ENCODE peak calls at places on chromosomes 16 and 17, in four cellular contexts. T is SK-N-SH, S is K562, K is HepG2. J is an unnamed sample.

GRCh38 chr17:78868391-78868790 is 27.8 kb upstream of the USP36 start:
- DNase-seq in T (no peak), S (no peak), K (no peak), J (no peak)

GRCh38 chr17:40515011-40515410 is 13.6 kb upstream of the TNS4 start:
- DNase-seq in T (no peak), S (no peak), K (no peak), J (no peak)

GRCh38 chr17:36858119-36859002 is 78.9 kb upstream of the LHX1 start:
- DNase-seq in T (no peak), S (no peak), K (peak; percentile 41), J (no peak)

GRCh38 chr17:19270347-19270950 is 33.3 kb downstream of the EPN2 start:
- DNase-seq in T (no peak), S (no peak), K (no peak), J (peak; percentile 30)

GRCh38 chr16:83356266-83356665 is 451.5 kb upstream of the HSBP1 start:
- DNase-seq in T (peak; percentile 43), S (peak; percentile 56), K (peak; percentile 56), J (peak; percentile 15)

GRCh38 chr17:61399131-61400057 is at the start of gene TBX2:
- DNase-seq in T (peak; percentile 98), S (no peak), K (peak; percentile 80), J (peak; percentile 64)

GRCh38 chr17:57672205-57672632 is 72.9 kb downstream of the CCDC182 start:
- DNase-seq in T (peak; percentile 58), S (no peak), K (no peak), J (no peak)

GRCh38 chr16:56258508-56259424 is 67.5 kb downstream of the GNAO1 start:
- DNase-seq in T (no peak), S (no peak), K (peak; percentile 82), J (no peak)

GRCh38 chr17:43011728-43012472 is 5.3 kb downstream of the IFI35 start:
- DNase-seq in T (no peak), S (no peak), K (peak; percentile 35), J (no peak)

GRCh38 chr16:83842755-83843507 is 35.2 kb downstream of the HSBP1 start:
- DNase-seq in T (no peak), S (no peak), K (no peak), J (no peak)

GRCh38 chr16:69397821-69398521 is 12.2 kb upstream of the TERF2 start:
- DNase-seq in T (peak; percentile 61), S (no peak), K (peak; percentile 87), J (peak; percentile 53)
- TF ChIP-seq FOXJ3 in T (no peak), S (no peak), K (no peak), J (no peak)

GRCh38 chr17:704111-704864 is 10.4 kb downstream of the VPS53 start:
- DNase-seq in T (no peak), S (no peak), K (no peak), J (no peak)

GRCh38 chr17:697682-698081 is 17.0 kb downstream of the VPS53 start:
- DNase-seq in T (peak; percentile 68), S (no peak), K (no peak), J (no peak)

GRCh38 chr17:699350-699749 is 15.3 kb downstream of the VPS53 start:
- DNase-seq in T (no peak), S (no peak), K (no peak), J (no peak)

GRCh38 chr17:703081-703875 is 11.4 kb downstream of the VPS53 start:
- DNase-seq in T (no peak), S (no peak), K (no peak), J (no peak)

DNA sequence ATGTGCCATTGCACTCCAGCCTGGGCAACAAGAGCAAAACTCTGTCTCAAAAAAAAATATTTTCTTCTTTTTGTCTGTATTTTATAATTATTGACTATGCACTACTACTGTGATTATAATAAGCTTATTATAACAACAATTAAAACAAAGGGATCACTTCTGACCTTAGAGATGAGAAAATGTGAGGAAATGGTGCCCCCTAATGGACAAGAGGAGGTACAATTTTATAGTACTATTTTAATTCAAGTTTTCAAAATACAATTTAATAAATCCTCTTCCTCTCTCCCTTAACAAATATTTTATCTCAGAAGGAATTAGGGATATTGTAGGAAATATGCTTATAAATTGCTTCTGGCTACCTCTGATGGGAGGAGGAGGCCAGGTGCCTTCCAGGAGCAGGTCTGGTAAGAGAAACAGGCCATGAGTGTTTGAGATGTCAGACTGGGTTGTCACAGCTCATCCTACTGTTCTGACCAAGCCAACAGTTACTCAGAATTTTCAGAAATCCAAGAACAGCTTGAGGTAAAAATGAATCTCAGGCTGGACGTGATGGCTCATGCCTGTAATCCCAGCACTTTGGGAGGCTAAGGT is 14.0 kb downstream of the VPS53 start:
- DNase-seq in T (peak; percentile 58), S (peak; percentile 26), K (no peak), J (no peak)
- TF ChIP-seq FOXJ3 in T (no peak), S (no peak), K (no peak), J (no peak)

GRCh38 chr17:17739388-17740066 is 58.3 kb downstream of the RAI1 start:
- DNase-seq in T (peak; percentile 78), S (peak; percentile 81), K (no peak), J (no peak)

GRCh38 chr17:17740627-17741237 is 59.5 kb downstream of the RAI1 start:
- DNase-seq in T (no peak), S (no peak), K (no peak), J (peak; percentile 43)

GRCh38 chr17:17738901-17739300 is 57.6 kb downstream of the RAI1 start:
- DNase-seq in T (no peak), S (no peak), K (no peak), J (no peak)

GRCh38 chr17:17736205-17737183 is 55.2 kb downstream of the RAI1 start:
- DNase-seq in T (no peak), S (no peak), K (no peak), J (no peak)

GRCh38 chr17:17737938-17738894 is 57.0 kb downstream of the RAI1 start:
- DNase-seq in T (peak; percentile 89), S (no peak), K (no peak), J (peak; percentile 74)
- TF ChIP-seq FOXJ3 in T (no peak), S (no peak), K (no peak), J (no peak)

GRCh38 chr17:46212634-46213435 is 19.6 kb upstream of the KANSL1 start:
- DNase-seq in T (peak; percentile 77), S (peak; percentile 66), K (peak; percentile 76), J (peak; percentile 27)
- TF ChIP-seq FOXJ3 in T (no peak), S (no peak), K (no peak), J (no peak)

DNA sequence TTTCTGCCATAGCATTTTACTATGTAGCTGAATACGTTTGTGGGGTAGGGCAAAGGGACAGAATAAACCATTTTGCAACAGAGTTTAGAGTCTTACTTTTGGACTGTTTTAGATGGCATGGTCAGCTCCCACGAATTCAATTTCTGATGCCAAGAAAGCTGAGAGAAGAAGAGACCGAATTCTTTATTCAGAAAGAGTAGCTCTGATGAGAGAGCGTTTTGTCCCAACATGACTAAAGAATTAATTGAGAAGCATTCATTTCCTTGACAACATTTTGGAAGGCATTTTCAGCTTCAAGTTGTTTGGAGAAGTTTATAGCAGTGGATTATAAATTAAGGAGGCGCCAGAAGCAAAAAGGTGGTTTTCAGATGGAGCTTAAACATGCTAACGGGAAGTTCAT is 12.2 kb downstream of the GAN start:
- DNase-seq in T (no peak), S (no peak), K (no peak), J (no peak)
- TF ChIP-seq FOXJ3 in T (no peak), S (no peak), K (no peak), J (no peak)

DNA sequence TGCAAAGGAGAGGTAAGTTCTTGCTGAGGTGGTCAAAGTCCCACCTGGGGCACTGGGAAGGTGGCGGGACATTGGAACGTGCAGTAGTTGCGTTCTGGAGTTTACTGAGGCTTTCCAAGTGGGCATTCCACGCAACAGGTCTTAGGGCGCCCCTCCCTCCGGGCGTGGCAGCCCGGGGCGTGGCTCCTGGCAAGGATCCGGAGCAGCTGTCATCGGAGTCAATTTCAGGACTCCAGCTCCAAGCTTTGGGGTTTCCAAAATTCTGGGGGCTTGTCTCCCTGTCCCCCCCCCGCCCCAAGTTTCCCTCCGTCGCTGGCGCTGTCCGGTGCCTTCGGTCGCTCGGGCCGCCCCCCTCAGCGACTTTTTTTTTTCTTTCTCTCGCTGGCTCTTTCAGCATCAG is 43.1 kb upstream of the AMZ2 start:
- DNase-seq in T (no peak), S (peak; percentile 30), K (no peak), J (no peak)
- TF ChIP-seq FOXJ3 in T (no peak), S (no peak), K (no peak), J (no peak)

DNA sequence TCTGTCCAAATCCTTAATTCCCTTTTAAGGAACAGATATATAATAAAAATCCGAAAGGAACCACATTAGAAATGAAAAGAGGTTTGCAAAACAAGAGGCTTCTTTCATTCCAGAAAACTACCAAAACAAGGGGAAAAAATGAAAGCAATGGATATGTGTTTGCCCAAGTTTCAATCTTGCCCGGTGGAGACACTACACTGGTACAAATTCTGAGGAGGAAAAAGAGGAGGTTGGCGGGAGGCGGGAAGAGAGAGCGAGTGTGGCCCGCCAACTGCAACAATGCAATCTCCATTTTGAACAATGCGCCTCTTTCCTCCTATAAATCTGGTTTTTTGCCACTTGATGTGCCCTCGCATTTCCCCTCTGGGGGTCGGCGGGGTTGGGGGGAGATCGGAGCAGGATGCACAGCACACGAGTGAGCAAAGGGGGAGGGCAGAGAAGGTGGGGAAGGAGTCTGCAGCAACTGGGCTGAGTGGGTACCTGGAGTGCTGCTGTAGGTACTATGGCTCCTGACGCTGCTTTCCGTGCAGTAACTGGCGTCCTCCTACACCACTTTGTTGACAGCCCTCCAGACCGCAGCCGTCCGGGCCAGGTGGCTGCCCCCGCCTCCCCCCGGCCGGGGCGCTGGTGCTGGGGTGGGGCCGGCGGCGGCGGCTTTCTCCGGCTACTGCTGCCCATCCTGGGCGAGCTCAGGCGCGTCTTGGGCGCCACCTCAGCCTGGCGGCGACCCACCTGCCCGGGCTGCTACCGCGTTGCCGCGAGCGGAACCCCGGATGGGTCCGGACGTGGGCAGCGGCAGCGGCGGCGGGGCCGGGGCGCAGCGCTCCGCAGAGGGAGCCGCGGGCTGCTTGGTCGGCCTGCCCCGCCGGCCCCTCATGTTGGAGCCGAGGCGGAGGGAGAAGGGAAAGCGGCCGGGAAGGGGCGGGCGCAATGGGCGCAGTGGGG is 93.8 kb upstream of the PLEKHM1 start:
- DNase-seq in T (peak; percentile 83), S (peak; percentile 71), K (peak; percentile 46), J (peak; percentile 72)
- TF ChIP-seq FOXJ3 in T (no peak), S (no peak), K (no peak), J (no peak)

GRCh38 chr17:41695954-41696720 is 7.5 kb downstream of the EIF1 start:
- DNase-seq in T (peak; percentile 73), S (peak; percentile 75), K (peak; percentile 84), J (peak; percentile 64)
- TF ChIP-seq FOXJ3 in T (no peak), S (no peak), K (no peak), J (no peak)

GRCh38 chr16:64351116-64351515 is 770.7 kb downstream of the CDH11 start:
- DNase-seq in T (no peak), S (no peak), K (no peak), J (no peak)

GRCh38 chr16:64362193-64362592 is 759.7 kb downstream of the CDH11 start:
- DNase-seq in T (no peak), S (no peak), K (no peak), J (no peak)

DNA sequence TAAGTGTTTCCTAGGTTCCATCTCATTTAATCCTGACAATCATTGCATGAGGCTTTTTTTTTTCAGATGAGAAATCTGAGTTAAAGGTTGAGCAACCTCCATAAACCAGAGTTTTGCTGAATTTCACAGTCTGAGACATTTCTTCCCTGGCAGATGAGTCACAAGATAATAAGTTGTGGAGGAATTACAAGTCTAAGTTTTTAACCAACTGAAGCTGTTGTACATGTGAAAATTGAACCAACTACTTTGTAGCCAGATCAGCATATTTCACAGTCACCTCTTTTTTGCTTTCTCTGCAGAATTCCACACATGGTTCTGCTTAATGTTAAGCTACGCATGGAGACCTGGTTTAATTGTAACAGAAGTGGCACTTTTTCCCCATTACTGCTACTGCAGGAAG is 765.6 kb downstream of the CDH11 start:
- DNase-seq in T (no peak), S (no peak), K (no peak), J (no peak)
- TF ChIP-seq FOXJ3 in T (no peak), S (no peak), K (no peak), J (no peak)

GRCh38 chr16:17589898-17590297 is 119.1 kb upstream of the XYLT1 start:
- DNase-seq in T (no peak), S (no peak), K (no peak), J (no peak)
- TF ChIP-seq FOXJ3 in T (no peak), S (no peak), K (no peak), J (no peak)

J was measured in WTC11.